ENCODE peak calls at places on chromosomes 4 and X, in five cellular contexts. L is fibroblast of villous mesenchyme, I is upper lobe of left lung, F is HL-60, B is HCT116. K is an unnamed sample.

GRCh38 chr4:20418865-20419451 is 167.3 kb downstream of the SLIT2 start:
- DNase-seq in L (peak; percentile 78), I (no peak), F (no peak), B (peak; percentile 21), K (peak; percentile 82)

GRCh38 chr4:69057620-69058409 is 38.5 kb upstream of the UGT2B7 start:
- DNase-seq in L (peak; percentile 34), I (no peak), F (no peak), B (no peak), K (no peak)

GRCh38 chrX:110733166-110733565 is 62.5 kb downstream of the CHRDL1 start:
- DNase-seq in L (no peak), I (no peak), F (no peak), B (no peak), K (no peak)

GRCh38 chr4:3712936-3713335 is 53.2 kb upstream of the ADRA2C start:
- DNase-seq in L (no peak), I (peak; percentile 76), F (no peak), B (no peak), K (no peak)

GRCh38 chrX:154718607-154719006 is 32.3 kb downstream of the GAB3 start:
- DNase-seq in L (no peak), I (no peak), F (no peak), B (no peak), K (no peak)

GRCh38 chr4:124177647-124178425 is 534.7 kb downstream of the ANKRD50 start:
- DNase-seq in L (peak; percentile 58), I (no peak), F (no peak), B (no peak), K (peak; percentile 52)

GRCh38 chr4:147480891-147481576 is at the start of gene EDNRA:
- DNase-seq in L (peak; percentile 54), I (peak; percentile 89), F (no peak), B (no peak), K (peak; percentile 60)

GRCh38 chrX:9865804-9866471 is 79.7 kb downstream of the SHROOM2 start:
- DNase-seq in L (no peak), I (no peak), F (no peak), B (peak; percentile 87), K (no peak)

GRCh38 chr4:2867758-2868491 is 24.3 kb downstream of the ADD1 start:
- DNase-seq in L (peak; percentile 87), I (no peak), F (no peak), B (no peak), K (peak; percentile 38)

GRCh38 chr4:89661490-89661889 is 175.5 kb downstream of the SNCA start:
- DNase-seq in L (peak; percentile 38), I (no peak), F (no peak), B (no peak), K (peak; percentile 47)

GRCh38 chrX:24242649-24243556 is 71.0 kb downstream of the SUPT20HL2 start:
- DNase-seq in L (peak; percentile 79), I (no peak), F (peak; percentile 16), B (no peak), K (peak; percentile 92)

GRCh38 chr4:80235451-80235850 is 31.0 kb upstream of the FGF5 start:
- DNase-seq in L (no peak), I (no peak), F (no peak), B (no peak), K (peak; percentile 40)

GRCh38 chr4:186249785-186250739 is 15.9 kb upstream of the F11 start:
- DNase-seq in L (peak; percentile 23), I (no peak), F (no peak), B (no peak), K (no peak)

GRCh38 chrX:130418740-130419139 is 17.0 kb downstream of the RBMX2 start:
- DNase-seq in L (no peak), I (no peak), F (no peak), B (no peak), K (no peak)

GRCh38 chr4:51885371-51885770 is 42.4 kb downstream of the DCUN1D4 start:
- DNase-seq in L (peak; percentile 46), I (no peak), F (no peak), B (peak; percentile 13), K (peak; percentile 38)
- TF ChIP-seq CTCF in L (peak; percentile 47), I (no peak), F (peak; percentile 23), B (no peak), K (peak; percentile 63)

GRCh38 chrX:72297953-72298730 is 7.6 kb downstream of the CITED1 start:
- DNase-seq in L (peak; percentile 30), I (no peak), F (no peak), B (no peak), K (no peak)
- TF ChIP-seq CTCF in L (peak; percentile 51), I (no peak), F (peak; percentile 28), B (no peak), K (no peak)

GRCh38 chr4:762211-763190 is 56.9 kb downstream of the PCGF3 start:
- DNase-seq in L (no peak), I (no peak), F (no peak), B (no peak), K (no peak)
- TF ChIP-seq CTCF in L (peak; percentile 36), I (no peak), F (peak; percentile 15), B (no peak), K (peak; percentile 32)

GRCh38 chrX:77597511-77597910 is 150.3 kb downstream of the FGF16 start:
- DNase-seq in L (no peak), I (no peak), F (no peak), B (no peak), K (no peak)

GRCh38 chrX:77595848-77596247 is 148.7 kb downstream of the FGF16 start:
- DNase-seq in L (peak; percentile 3), I (no peak), F (no peak), B (no peak), K (peak; percentile 9)

GRCh38 chrX:77597090-77597489 is 149.9 kb downstream of the FGF16 start:
- DNase-seq in L (peak; percentile 31), I (no peak), F (no peak), B (no peak), K (peak; percentile 32)
- TF ChIP-seq CTCF in L (peak; percentile 44), I (no peak), F (no peak), B (no peak), K (peak; percentile 53)

DNA sequence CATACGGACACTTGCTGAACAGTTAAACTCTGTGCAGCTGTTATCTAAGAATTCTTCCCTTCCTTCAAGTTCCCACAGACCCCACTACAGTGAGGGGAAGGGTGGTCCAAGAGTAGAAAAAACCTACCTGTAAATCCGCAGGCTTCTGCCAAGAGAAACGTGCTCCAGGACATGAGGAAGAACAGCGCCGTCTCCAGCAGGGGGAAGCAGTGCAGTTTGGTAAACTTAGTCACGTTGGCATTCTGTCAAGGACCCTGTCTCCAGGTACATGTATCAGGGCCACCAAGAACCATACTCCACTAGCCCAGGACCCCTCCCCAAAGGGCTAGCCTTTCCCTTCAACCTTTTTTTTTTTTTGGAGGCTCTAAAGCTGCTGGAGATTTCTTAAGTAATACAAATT is 79.9 kb downstream of the CHST7 start:
- DNase-seq in L (peak; percentile 24), I (no peak), F (no peak), B (no peak), K (no peak)
- TF ChIP-seq CTCF in L (peak; percentile 38), I (no peak), F (no peak), B (peak; percentile 34), K (peak; percentile 17)

GRCh38 chr4:145774473-145774872 is 94.5 kb downstream of the C4orf51 start:
- DNase-seq in L (no peak), I (no peak), F (no peak), B (no peak), K (no peak)

GRCh38 chr4:145776208-145776607 is 96.3 kb downstream of the C4orf51 start:
- DNase-seq in L (no peak), I (no peak), F (no peak), B (no peak), K (no peak)

GRCh38 chr4:145773581-145774234 is 93.8 kb downstream of the C4orf51 start:
- DNase-seq in L (peak; percentile 6), I (no peak), F (no peak), B (no peak), K (no peak)

GRCh38 chr4:145772347-145772746 is 92.4 kb downstream of the C4orf51 start:
- DNase-seq in L (no peak), I (no peak), F (no peak), B (no peak), K (no peak)

GRCh38 chr4:145775406-145775805 is 95.5 kb downstream of the C4orf51 start:
- DNase-seq in L (no peak), I (no peak), F (no peak), B (no peak), K (no peak)
- TF ChIP-seq CTCF in L (no peak), I (no peak), F (no peak), B (no peak), K (no peak)

GRCh38 chr4:169615467-169616106 is 3.2 kb upstream of the NEK1 start:
- DNase-seq in L (no peak), I (no peak), F (no peak), B (no peak), K (peak; percentile 26)

GRCh38 chr4:169617306-169617705 is 3.1 kb upstream of the CLCN3 start:
- DNase-seq in L (no peak), I (no peak), F (no peak), B (no peak), K (no peak)

GRCh38 chr4:169612869-169613859 is 781 bp upstream of the NEK1 start:
- DNase-seq in L (peak; percentile 85), I (no peak), F (no peak), B (peak; percentile 68), K (peak; percentile 70)

GRCh38 chr4:169611157-169611556 is 1.2 kb downstream of the NEK1 start:
- DNase-seq in L (no peak), I (no peak), F (no peak), B (no peak), K (no peak)

DNA sequence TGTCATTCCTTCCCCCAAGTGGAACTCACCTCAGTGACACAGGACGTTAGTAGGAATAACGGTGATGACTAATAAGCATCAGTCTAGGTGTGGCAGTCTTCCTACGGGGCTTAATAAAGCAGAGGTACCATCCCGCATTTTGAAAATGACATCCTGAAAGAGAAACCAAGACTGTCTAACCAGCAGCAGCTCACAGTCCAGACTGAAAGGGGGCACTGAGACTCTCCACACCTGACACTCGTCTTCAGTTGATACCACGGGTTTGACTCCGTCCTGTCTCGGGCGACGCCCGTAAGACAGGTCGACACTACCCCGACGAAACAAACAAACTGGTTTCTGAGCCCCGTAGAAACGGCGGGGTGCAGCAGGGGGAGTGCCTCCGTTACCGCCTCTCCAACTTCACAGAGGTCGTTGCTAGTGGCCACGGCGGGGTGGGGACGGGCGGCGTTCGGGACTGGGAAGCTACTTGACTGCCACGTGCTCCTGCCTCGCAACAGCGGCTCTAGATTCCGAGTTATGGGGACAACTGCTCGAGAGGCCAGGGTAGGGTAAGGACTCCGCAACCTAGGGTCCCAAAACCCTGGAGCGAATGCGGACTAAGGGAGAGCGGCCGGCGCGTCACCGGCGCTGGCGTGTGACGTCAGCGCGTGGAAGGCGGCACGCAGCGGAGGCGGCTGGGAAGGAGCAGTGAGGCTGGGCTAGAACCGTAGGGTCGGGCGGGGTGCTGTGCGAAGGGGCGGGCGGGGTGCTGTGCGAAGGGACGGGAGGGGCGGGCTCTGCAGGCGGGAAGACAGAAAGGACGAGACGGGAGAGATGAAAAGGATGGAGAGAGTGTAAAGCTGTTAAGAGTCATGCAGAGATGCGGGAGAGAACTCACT is at the start of gene NEK1:
- DNase-seq in L (peak; percentile 89), I (peak; percentile 98), F (peak; percentile 60), B (peak; percentile 83), K (peak; percentile 82)
- TF ChIP-seq CTCF in L (no peak), I (no peak), F (no peak), B (no peak), K (peak; percentile 5)

GRCh38 chr4:183312841-183313240 is 7.2 kb downstream of the CLDN22 start:
- DNase-seq in L (no peak), I (no peak), F (no peak), B (no peak), K (no peak)
- TF ChIP-seq CTCF in L (no peak), I (no peak), F (no peak), B (no peak), K (no peak)